ENCODE peak calls at places on chromosomes 3 and 15, in seven cellular contexts. Y is H9, H is mesendoderm, A is neuronal stem cell, F is trophoblast cell, Z is mesenchymal stem cell, W is H1. L is an unnamed sample.

GRCh38 chr3:49164983-49165720 is 979 bp downstream of the CCDC71 start:
- DNase-seq in Y (no peak), H (peak), A (no peak), F (peak), Z (peak), W (no peak), L (no peak)

GRCh38 chr15:64558460-64559179 is 98.2 kb downstream of the ZNF609 start:
- DNase-seq in Y (no peak), H (no peak), A (no peak), F (no peak), Z (no peak), W (no peak), L (peak)

GRCh38 chr3:134790099-134790498 is 5.0 kb upstream of the EPHB1 start:
- DNase-seq in Y (no peak), H (no peak), A (no peak), F (no peak), Z (no peak), W (no peak), L (no peak)

GRCh38 chr3:133208184-133208583 is 170.0 kb downstream of the TMEM108 start:
- DNase-seq in Y (no peak), H (peak), A (no peak), F (no peak), Z (no peak), W (no peak), L (no peak)

GRCh38 chr15:73989001-73989798 is 2.9 kb downstream of the STOML1 start:
- DNase-seq in Y (no peak), H (no peak), A (no peak), F (no peak), Z (peak), W (no peak), L (peak)

GRCh38 chr15:68342351-68342750 is 64.8 kb downstream of the FEM1B start:
- DNase-seq in Y (no peak), H (no peak), A (no peak), F (no peak), Z (no peak), W (no peak), L (no peak)

GRCh38 chr3:128273116-128273840 is 120.0 kb downstream of the EEFSEC start:
- DNase-seq in Y (peak), H (peak), A (no peak), F (no peak), Z (no peak), W (no peak), L (no peak)

GRCh38 chr15:38658431-38658830 is 93.8 kb upstream of the RASGRP1 start:
- DNase-seq in Y (no peak), H (no peak), A (no peak), F (no peak), Z (no peak), W (no peak), L (no peak)

GRCh38 chr3:137259089-137259488 is 301.3 kb downstream of the IL20RB start:
- DNase-seq in Y (no peak), H (no peak), A (no peak), F (peak), Z (no peak), W (no peak), L (peak)

GRCh38 chr15:48604567-48604966 is 40.9 kb downstream of the FBN1 start:
- DNase-seq in Y (no peak), H (peak), A (no peak), F (no peak), Z (peak), W (no peak), L (peak)

GRCh38 chr3:126679318-126679751 is 24.4 kb upstream of the TXNRD3 start:
- DNase-seq in Y (peak), H (peak), A (peak), F (peak), Z (peak), W (peak), L (peak)

GRCh38 chr15:43189296-43189695 is 4.1 kb downstream of the CCNDBP1 start:
- DNase-seq in Y (no peak), H (no peak), A (no peak), F (no peak), Z (no peak), W (no peak), L (peak)

GRCh38 chr15:85137507-85138175 is 156.0 kb downstream of the PDE8A start:
- DNase-seq in Y (no peak), H (peak), A (no peak), F (no peak), Z (peak), W (no peak), L (peak)

GRCh38 chr3:186824430-186825139 is 17.9 kb upstream of the ADIPOQ start:
- DNase-seq in Y (peak), H (peak), A (no peak), F (no peak), Z (no peak), W (no peak), L (no peak)

GRCh38 chr15:68414591-68414990 is 17.4 kb downstream of the ITGA11 start:
- DNase-seq in Y (peak), H (no peak), A (no peak), F (no peak), Z (no peak), W (no peak), L (no peak)

GRCh38 chr3:113628316-113628715 is 68.1 kb downstream of the USF3 start:
- DNase-seq in Y (no peak), H (no peak), A (no peak), F (no peak), Z (no peak), W (no peak), L (no peak)

GRCh38 chr3:34882764-34883163 is 756.6 kb upstream of the ARPP21 start:
- DNase-seq in Y (no peak), H (peak), A (no peak), F (no peak), Z (no peak), W (no peak), L (no peak)

GRCh38 chr3:55185380-55185779 is 257.5 kb upstream of the LRTM1 start:
- DNase-seq in Y (no peak), H (no peak), A (no peak), F (peak), Z (peak), W (no peak), L (peak)

GRCh38 chr3:143337387-143337786 is 217.8 kb downstream of the CHST2 start:
- DNase-seq in Y (no peak), H (no peak), A (no peak), F (no peak), Z (peak), W (no peak), L (no peak)

GRCh38 chr3:44561076-44561475 is 6.1 kb downstream of the ZKSCAN7 start:
- DNase-seq in Y (no peak), H (no peak), A (no peak), F (no peak), Z (no peak), W (no peak), L (no peak)

GRCh38 chr3:59302442-59302841 is 252.6 kb upstream of the CFAP20DC start:
- DNase-seq in Y (no peak), H (no peak), A (no peak), F (no peak), Z (no peak), W (no peak), L (no peak)

GRCh38 chr3:69137006-69137405 is 14.6 kb upstream of the LMOD3 start:
- DNase-seq in Y (no peak), H (no peak), A (no peak), F (no peak), Z (no peak), W (no peak), L (peak)

GRCh38 chr3:88150771-88151170 is 1.0 kb downstream of the C3orf38 start:
- DNase-seq in Y (no peak), H (no peak), A (no peak), F (no peak), Z (peak), W (no peak), L (no peak)

GRCh38 chr15:74798388-74799254 is 14.0 kb upstream of the LMAN1L start:
- DNase-seq in Y (no peak), H (no peak), A (no peak), F (no peak), Z (no peak), W (no peak), L (no peak)

GRCh38 chr15:29465196-29465595 is 195.6 kb upstream of the NSMCE3 start:
- DNase-seq in Y (no peak), H (no peak), A (no peak), F (no peak), Z (no peak), W (no peak), L (no peak)

GRCh38 chr3:146308222-146308621 is 57.3 kb upstream of the PLSCR4 start:
- DNase-seq in Y (no peak), H (no peak), A (no peak), F (no peak), Z (peak), W (no peak), L (peak)

GRCh38 chr3:41881233-41881821 is 80.6 kb downstream of the ULK4 start:
- DNase-seq in Y (no peak), H (peak), A (peak), F (no peak), Z (peak), W (no peak), L (peak)

GRCh38 chr3:148077318-148077923 is 620.3 kb upstream of the AGTR1 start:
- DNase-seq in Y (no peak), H (peak), A (no peak), F (no peak), Z (peak), W (no peak), L (peak)

GRCh38 chr15:75389791-75390382 is 21.5 kb upstream of the MAN2C1 start:
- DNase-seq in Y (no peak), H (peak), A (no peak), F (no peak), Z (no peak), W (no peak), L (no peak)

GRCh38 chr15:81813215-81813614 is 232.6 kb downstream of the MEX3B start:
- DNase-seq in Y (peak), H (peak), A (no peak), F (peak), Z (no peak), W (peak), L (no peak)

GRCh38 chr3:170539886-170540285 is 46.0 kb downstream of the SLC7A14 start:
- DNase-seq in Y (no peak), H (no peak), A (no peak), F (no peak), Z (no peak), W (no peak), L (no peak)

GRCh38 chr3:120284702-120285507 is at the start of gene GPR156:
- DNase-seq in Y (peak), H (peak), A (no peak), F (no peak), Z (peak), W (no peak), L (no peak)

GRCh38 chr3:39164414-39164813 is 11.0 kb upstream of the CSRNP1 start:
- DNase-seq in Y (no peak), H (no peak), A (no peak), F (no peak), Z (no peak), W (no peak), L (no peak)
- H4K8ac ChIP-seq in Y (no peak), H (no peak), A (no peak), F (no peak), Z (no peak), W (no peak), L (no peak)

GRCh38 chr3:98554580-98554979 is 22.8 kb downstream of the GPR15 start:
- DNase-seq in Y (no peak), H (no peak), A (no peak), F (no peak), Z (no peak), W (no peak), L (no peak)
- H3K9ac ChIP-seq in Y (no peak), H (no peak), A (no peak), F (no peak), Z (no peak), W (no peak), L (no peak)

GRCh38 chr3:11206953-11207352 is 52.7 kb downstream of the HRH1 start:
- DNase-seq in Y (no peak), H (no peak), A (no peak), F (no peak), Z (no peak), W (no peak), L (no peak)
- H4K8ac ChIP-seq in Y (no peak), H (no peak), A (no peak), F (no peak), Z (no peak), W (no peak), L (no peak)

DNA sequence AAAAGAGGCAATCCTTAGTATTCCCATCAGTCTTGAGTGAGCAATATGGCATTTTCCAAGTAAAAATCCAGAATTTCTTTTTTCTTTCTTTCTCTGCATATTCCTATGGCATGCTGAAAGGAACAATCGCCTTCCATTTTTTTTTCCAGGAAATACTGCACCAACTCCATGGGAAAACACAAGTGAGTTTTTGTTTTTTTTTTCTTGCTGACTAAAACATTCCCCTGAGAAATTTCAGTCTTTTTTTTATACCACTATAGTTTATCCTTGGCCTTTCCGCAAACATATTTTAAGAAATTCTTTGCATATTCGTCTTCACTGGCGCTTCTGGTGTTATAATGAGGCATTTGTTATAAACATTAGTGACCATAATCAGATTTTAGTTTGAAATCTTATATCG is 429.6 kb upstream of the MDFIC2 start:
- DNase-seq in Y (no peak), H (no peak), A (no peak), F (no peak), Z (no peak), W (no peak), L (no peak)
- H3K9ac ChIP-seq in Y (no peak), H (no peak), A (no peak), F (no peak), Z (no peak), W (no peak), L (no peak)

GRCh38 chr3:155431856-155432570 is 138.5 kb upstream of the STRIT1 start:
- DNase-seq in Y (no peak), H (no peak), A (no peak), F (no peak), Z (no peak), W (no peak), L (no peak)

GRCh38 chr3:155425351-155425750 is 131.9 kb upstream of the STRIT1 start:
- DNase-seq in Y (no peak), H (no peak), A (no peak), F (peak), Z (no peak), W (no peak), L (no peak)

GRCh38 chr3:155426524-155427230 is 133.2 kb upstream of the STRIT1 start:
- DNase-seq in Y (no peak), H (no peak), A (no peak), F (peak), Z (peak), W (no peak), L (no peak)

GRCh38 chr3:155424041-155424605 is 130.6 kb upstream of the STRIT1 start:
- DNase-seq in Y (peak), H (peak), A (no peak), F (peak), Z (no peak), W (no peak), L (no peak)

DNA sequence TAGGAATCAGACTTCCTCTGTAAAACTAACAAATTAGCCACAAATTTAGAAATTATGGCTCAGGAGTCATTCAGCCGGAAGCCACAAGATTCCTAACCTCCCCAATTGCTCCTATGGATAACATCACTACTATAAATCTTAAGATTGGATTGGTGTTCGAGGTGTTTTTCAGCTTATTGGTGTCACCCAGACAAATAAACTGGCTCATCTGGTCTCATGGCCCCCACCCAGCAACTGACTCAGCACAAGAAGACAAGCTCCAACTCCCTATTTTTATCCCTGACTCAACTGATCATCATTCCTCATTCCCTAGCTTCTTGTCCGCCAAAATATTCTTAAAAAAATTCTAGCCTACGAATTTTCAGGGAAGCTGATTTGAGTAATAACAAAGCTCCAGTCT is 135.1 kb upstream of the STRIT1 start:
- DNase-seq in Y (no peak), H (no peak), A (no peak), F (no peak), Z (peak), W (no peak), L (peak)
- H4K8ac ChIP-seq in Y (no peak), H (no peak), A (no peak), F (no peak), Z (no peak), W (no peak), L (no peak)

GRCh38 chr15:63509933-63510547 is 5.6 kb downstream of the USP3 start:
- DNase-seq in Y (no peak), H (no peak), A (no peak), F (no peak), Z (peak), W (no peak), L (peak)

GRCh38 chr15:63509056-63509696 is 4.8 kb downstream of the USP3 start:
- DNase-seq in Y (no peak), H (no peak), A (no peak), F (no peak), Z (no peak), W (no peak), L (no peak)

GRCh38 chr15:63512148-63512547 is 7.8 kb downstream of the USP3 start:
- DNase-seq in Y (no peak), H (no peak), A (no peak), F (no peak), Z (no peak), W (no peak), L (no peak)

GRCh38 chr15:63507878-63508818 is 3.8 kb downstream of the USP3 start:
- DNase-seq in Y (no peak), H (no peak), A (no peak), F (no peak), Z (no peak), W (no peak), L (no peak)

GRCh38 chr15:63510548-63510940 is 6.2 kb downstream of the USP3 start:
- DNase-seq in Y (no peak), H (no peak), A (no peak), F (no peak), Z (no peak), W (no peak), L (no peak)
- H3K9ac ChIP-seq in Y (no peak), H (no peak), A (no peak), F (no peak), Z (peak), W (no peak), L (no peak)

L was measured in IMR-90.